ENCODE peak calls at places on chromosome 4, in four cellular contexts. One of them, this sample, is unnamed.

GRCh38 chr4:151361966-151362365 is 36.6 kb upstream of the SH3D19 start:
- DNase-seq in left colon: no peak
- DNase-seq in GM23248: no peak
- DNase-seq in hepatocyte: no peak
- DNase-seq in this sample: no peak

GRCh38 chr4:110119347-110119746 is 79.1 kb downstream of the ELOVL6 start:
- DNase-seq in left colon: peak
- DNase-seq in GM23248: no peak
- DNase-seq in hepatocyte: peak
- DNase-seq in this sample: peak

GRCh38 chr4:32340591-32340990 is 1620.4 kb downstream of the PCDH7 start:
- DNase-seq in left colon: no peak
- DNase-seq in GM23248: no peak
- DNase-seq in hepatocyte: no peak
- DNase-seq in this sample: no peak

GRCh38 chr4:145722561-145722960 is 42.6 kb downstream of the C4orf51 start:
- DNase-seq in left colon: no peak
- DNase-seq in GM23248: no peak
- DNase-seq in hepatocyte: no peak
- DNase-seq in this sample: no peak

GRCh38 chr4:27789768-27790167 is 929.1 kb downstream of the STIM2 start:
- DNase-seq in left colon: no peak
- DNase-seq in GM23248: peak
- DNase-seq in hepatocyte: no peak
- DNase-seq in this sample: no peak

GRCh38 chr4:138666366-138666765 is 349.2 kb upstream of the NOCT start:
- DNase-seq in left colon: no peak
- DNase-seq in GM23248: no peak
- DNase-seq in hepatocyte: no peak
- DNase-seq in this sample: no peak

GRCh38 chr4:8451440-8452182 is 11.0 kb downstream of the TRMT44 start:
- DNase-seq in left colon: no peak
- DNase-seq in GM23248: no peak
- DNase-seq in hepatocyte: peak
- DNase-seq in this sample: peak

GRCh38 chr4:38837849-38838248 is 18.8 kb downstream of the TLR6 start:
- DNase-seq in left colon: no peak
- DNase-seq in GM23248: peak
- DNase-seq in hepatocyte: no peak
- DNase-seq in this sample: no peak

GRCh38 chr4:6898763-6899162 is 10.9 kb upstream of the TBC1D14 start:
- DNase-seq in left colon: no peak
- DNase-seq in GM23248: no peak
- DNase-seq in hepatocyte: no peak
- DNase-seq in this sample: peak

GRCh38 chr4:6338951-6339817 is 69.5 kb downstream of the WFS1 start:
- DNase-seq in left colon: no peak
- DNase-seq in GM23248: no peak
- DNase-seq in hepatocyte: no peak
- DNase-seq in this sample: no peak

GRCh38 chr4:74021617-74022016 is 16.9 kb downstream of the CXCL3 start:
- DNase-seq in left colon: no peak
- DNase-seq in GM23248: no peak
- DNase-seq in hepatocyte: no peak
- DNase-seq in this sample: no peak

GRCh38 chr4:5114911-5115310 is 63.6 kb downstream of the STK32B start:
- DNase-seq in left colon: no peak
- DNase-seq in GM23248: peak
- DNase-seq in hepatocyte: no peak
- DNase-seq in this sample: no peak

GRCh38 chr4:73705056-73705432 is 35.3 kb upstream of the CXCL8 start:
- DNase-seq in left colon: no peak
- DNase-seq in GM23248: peak
- DNase-seq in hepatocyte: no peak
- DNase-seq in this sample: no peak